ENCODE peak calls at places on chromosomes 3 and 15, in seven cellular contexts. One of them, this sample, is unnamed.

GRCh38 chr15:91431041-91431715 is 331.1 kb downstream of the SV2B start:
- DNase-seq in A549: no peak
- DNase-seq in CD8-positive, alpha-beta T cell: no peak
- DNase-seq in lung: no peak
- DNase-seq in colonic mucosa: no peak
- DNase-seq in right cardiac atrium: no peak
- DNase-seq in uterus: no peak
- DNase-seq in this sample: no peak

GRCh38 chr3:172177046-172177445 is 137.7 kb downstream of the FNDC3B start:
- DNase-seq in A549: no peak
- DNase-seq in CD8-positive, alpha-beta T cell: no peak
- DNase-seq in lung: no peak
- DNase-seq in colonic mucosa: no peak
- DNase-seq in right cardiac atrium: no peak
- DNase-seq in uterus: no peak
- DNase-seq in this sample: peak; percentile 72

GRCh38 chr3:73228000-73228399 is 166.5 kb downstream of the EBLN2 start:
- DNase-seq in A549: no peak
- DNase-seq in CD8-positive, alpha-beta T cell: no peak
- DNase-seq in lung: no peak
- DNase-seq in colonic mucosa: no peak
- DNase-seq in right cardiac atrium: no peak
- DNase-seq in uterus: no peak
- DNase-seq in this sample: no peak

GRCh38 chr15:36527512-36528162 is 51.8 kb upstream of the CDIN1 start:
- DNase-seq in A549: no peak
- DNase-seq in CD8-positive, alpha-beta T cell: no peak
- DNase-seq in lung: no peak
- DNase-seq in colonic mucosa: no peak
- DNase-seq in right cardiac atrium: no peak
- DNase-seq in uterus: no peak
- DNase-seq in this sample: peak; percentile 52

GRCh38 chr3:14428087-14429067 is 26.0 kb downstream of the SLC6A6 start:
- DNase-seq in A549: no peak
- DNase-seq in CD8-positive, alpha-beta T cell: no peak
- DNase-seq in lung: no peak
- DNase-seq in colonic mucosa: no peak
- DNase-seq in right cardiac atrium: peak; percentile 74
- DNase-seq in uterus: no peak
- DNase-seq in this sample: no peak

GRCh38 chr15:60376677-60377095 is 21.1 kb downstream of the ANXA2 start:
- DNase-seq in A549: peak; percentile 57
- DNase-seq in CD8-positive, alpha-beta T cell: no peak
- DNase-seq in lung: peak; percentile 36
- DNase-seq in colonic mucosa: no peak
- DNase-seq in right cardiac atrium: no peak
- DNase-seq in uterus: no peak
- DNase-seq in this sample: no peak

GRCh38 chr15:64923546-64923945 is 11.8 kb downstream of the ANKDD1A start:
- DNase-seq in A549: no peak
- DNase-seq in CD8-positive, alpha-beta T cell: no peak
- DNase-seq in lung: no peak
- DNase-seq in colonic mucosa: no peak
- DNase-seq in right cardiac atrium: no peak
- DNase-seq in uterus: no peak
- DNase-seq in this sample: no peak

GRCh38 chr3:169929830-169930519 is 18.6 kb downstream of the SAMD7 start:
- DNase-seq in A549: no peak
- DNase-seq in CD8-positive, alpha-beta T cell: no peak
- DNase-seq in lung: no peak
- DNase-seq in colonic mucosa: no peak
- DNase-seq in right cardiac atrium: no peak
- DNase-seq in uterus: no peak
- DNase-seq in this sample: peak; percentile 22

GRCh38 chr3:172201136-172201989 is 162.0 kb downstream of the FNDC3B start:
- DNase-seq in A549: peak; percentile 46
- DNase-seq in CD8-positive, alpha-beta T cell: no peak
- DNase-seq in lung: peak; percentile 70
- DNase-seq in colonic mucosa: peak; percentile 73
- DNase-seq in right cardiac atrium: peak; percentile 94
- DNase-seq in uterus: peak; percentile 75
- DNase-seq in this sample: peak; percentile 83

GRCh38 chr3:95752199-95752598 is 1062.2 kb upstream of the EPHA6 start:
- DNase-seq in A549: no peak
- DNase-seq in CD8-positive, alpha-beta T cell: no peak
- DNase-seq in lung: no peak
- DNase-seq in colonic mucosa: no peak
- DNase-seq in right cardiac atrium: no peak
- DNase-seq in uterus: no peak
- DNase-seq in this sample: no peak

GRCh38 chr3:42055291-42055690 is 35.9 kb upstream of the TRAK1 start:
- DNase-seq in A549: no peak
- DNase-seq in CD8-positive, alpha-beta T cell: no peak
- DNase-seq in lung: no peak
- DNase-seq in colonic mucosa: no peak
- DNase-seq in right cardiac atrium: no peak
- DNase-seq in uterus: no peak
- DNase-seq in this sample: no peak

GRCh38 chr3:50204804-50205718 is at the start of gene SLC38A3:
- DNase-seq in A549: no peak
- DNase-seq in CD8-positive, alpha-beta T cell: no peak
- DNase-seq in lung: no peak
- DNase-seq in colonic mucosa: no peak
- DNase-seq in right cardiac atrium: peak; percentile 69
- DNase-seq in uterus: no peak
- DNase-seq in this sample: no peak
- H3K27ac ChIP-seq in A549: no peak within 1 kb of the TSS
- H3K27ac ChIP-seq in CD8-positive, alpha-beta T cell: no peak within 1 kb of the TSS
- H3K27ac ChIP-seq in lung: peak within 1 kb of the TSS; percentile 43
- H3K27ac ChIP-seq in colonic mucosa: no peak within 1 kb of the TSS
- H3K27ac ChIP-seq in right cardiac atrium: peak within 1 kb of the TSS; percentile 61
- H3K27ac ChIP-seq in uterus: no peak within 1 kb of the TSS
- H3K27ac ChIP-seq in this sample: no peak within 1 kb of the TSS

GRCh38 chr3:124814620-124815421 is 72.3 kb downstream of the ITGB5 start:
- DNase-seq in A549: peak; percentile 74
- DNase-seq in CD8-positive, alpha-beta T cell: no peak
- DNase-seq in lung: no peak
- DNase-seq in colonic mucosa: peak; percentile 69
- DNase-seq in right cardiac atrium: no peak
- DNase-seq in uterus: no peak
- DNase-seq in this sample: no peak

GRCh38 chr3:124817079-124817478 is 70.1 kb downstream of the ITGB5 start:
- DNase-seq in A549: no peak
- DNase-seq in CD8-positive, alpha-beta T cell: no peak
- DNase-seq in lung: no peak
- DNase-seq in colonic mucosa: no peak
- DNase-seq in right cardiac atrium: no peak
- DNase-seq in uterus: no peak
- DNase-seq in this sample: no peak

GRCh38 chr3:124821356-124821755 is 65.8 kb downstream of the ITGB5 start:
- DNase-seq in A549: no peak
- DNase-seq in CD8-positive, alpha-beta T cell: no peak
- DNase-seq in lung: no peak
- DNase-seq in colonic mucosa: no peak
- DNase-seq in right cardiac atrium: no peak
- DNase-seq in uterus: no peak
- DNase-seq in this sample: no peak

GRCh38 chr3:124816206-124816605 is 71.0 kb downstream of the ITGB5 start:
- DNase-seq in A549: no peak
- DNase-seq in CD8-positive, alpha-beta T cell: no peak
- DNase-seq in lung: no peak
- DNase-seq in colonic mucosa: no peak
- DNase-seq in right cardiac atrium: no peak
- DNase-seq in uterus: no peak
- DNase-seq in this sample: no peak

DNA sequence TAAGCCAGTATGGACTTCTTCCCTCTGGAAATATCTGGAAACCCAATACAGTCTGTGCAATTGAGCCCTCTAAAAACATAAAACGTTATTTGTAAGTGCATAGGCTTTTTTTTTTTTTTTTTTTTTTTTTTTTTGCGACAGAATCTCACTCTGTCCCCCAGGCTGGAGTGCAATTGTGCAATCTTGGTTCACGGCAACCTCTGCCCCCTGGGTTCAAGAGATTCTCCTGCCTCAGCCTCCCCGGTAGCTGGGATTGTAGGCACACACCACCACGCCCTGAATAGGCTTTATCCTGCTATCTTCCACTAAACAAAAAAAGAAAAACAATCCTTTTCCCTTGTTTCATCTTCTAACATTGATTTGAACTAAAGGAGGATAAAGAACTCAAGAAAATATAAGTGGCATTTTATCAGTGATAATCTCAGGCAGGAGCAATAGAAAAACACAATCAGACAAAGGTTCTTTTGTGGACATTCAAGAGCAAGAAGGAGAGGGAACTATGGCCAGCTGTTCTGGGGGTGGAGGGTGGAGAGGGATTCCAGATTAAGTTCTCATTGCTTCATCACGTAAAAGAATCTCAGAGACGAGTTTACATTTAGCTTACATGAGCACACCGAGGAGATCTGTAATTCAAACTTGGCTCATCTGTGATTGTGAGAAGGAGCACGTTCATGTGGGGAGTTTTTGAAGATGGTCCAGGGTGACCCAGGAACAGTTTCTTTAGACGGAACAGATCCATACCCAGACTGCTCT is 68.6 kb downstream of the ITGB5 start:
- DNase-seq in A549: no peak
- DNase-seq in CD8-positive, alpha-beta T cell: no peak
- DNase-seq in lung: no peak
- DNase-seq in colonic mucosa: no peak
- DNase-seq in right cardiac atrium: no peak
- DNase-seq in uterus: no peak
- DNase-seq in this sample: no peak
- H3K27ac ChIP-seq in A549: no peak overlapping the region
- H3K27ac ChIP-seq in CD8-positive, alpha-beta T cell: no peak overlapping the region
- H3K27ac ChIP-seq in lung: no peak overlapping the region
- H3K27ac ChIP-seq in colonic mucosa: no peak overlapping the region
- H3K27ac ChIP-seq in right cardiac atrium: peak overlapping the region; percentile 2
- H3K27ac ChIP-seq in uterus: peak overlapping the region; percentile 23
- H3K27ac ChIP-seq in this sample: no peak overlapping the region

GRCh38 chr3:125234831-125235230 is 22.3 kb upstream of the SLC12A8 start:
- DNase-seq in A549: no peak
- DNase-seq in CD8-positive, alpha-beta T cell: no peak
- DNase-seq in lung: no peak
- DNase-seq in colonic mucosa: no peak
- DNase-seq in right cardiac atrium: no peak
- DNase-seq in uterus: no peak
- DNase-seq in this sample: no peak

GRCh38 chr3:125232394-125232793 is 19.8 kb upstream of the SLC12A8 start:
- DNase-seq in A549: no peak
- DNase-seq in CD8-positive, alpha-beta T cell: no peak
- DNase-seq in lung: no peak
- DNase-seq in colonic mucosa: no peak
- DNase-seq in right cardiac atrium: no peak
- DNase-seq in uterus: no peak
- DNase-seq in this sample: no peak

GRCh38 chr3:125238759-125239158 is 26.2 kb upstream of the SLC12A8 start:
- DNase-seq in A549: no peak
- DNase-seq in CD8-positive, alpha-beta T cell: no peak
- DNase-seq in lung: no peak
- DNase-seq in colonic mucosa: no peak
- DNase-seq in right cardiac atrium: no peak
- DNase-seq in uterus: no peak
- DNase-seq in this sample: no peak

GRCh38 chr3:125240496-125240895 is 27.9 kb upstream of the SLC12A8 start:
- DNase-seq in A549: no peak
- DNase-seq in CD8-positive, alpha-beta T cell: no peak
- DNase-seq in lung: peak; percentile 40
- DNase-seq in colonic mucosa: no peak
- DNase-seq in right cardiac atrium: peak; percentile 47
- DNase-seq in uterus: no peak
- DNase-seq in this sample: no peak

DNA sequence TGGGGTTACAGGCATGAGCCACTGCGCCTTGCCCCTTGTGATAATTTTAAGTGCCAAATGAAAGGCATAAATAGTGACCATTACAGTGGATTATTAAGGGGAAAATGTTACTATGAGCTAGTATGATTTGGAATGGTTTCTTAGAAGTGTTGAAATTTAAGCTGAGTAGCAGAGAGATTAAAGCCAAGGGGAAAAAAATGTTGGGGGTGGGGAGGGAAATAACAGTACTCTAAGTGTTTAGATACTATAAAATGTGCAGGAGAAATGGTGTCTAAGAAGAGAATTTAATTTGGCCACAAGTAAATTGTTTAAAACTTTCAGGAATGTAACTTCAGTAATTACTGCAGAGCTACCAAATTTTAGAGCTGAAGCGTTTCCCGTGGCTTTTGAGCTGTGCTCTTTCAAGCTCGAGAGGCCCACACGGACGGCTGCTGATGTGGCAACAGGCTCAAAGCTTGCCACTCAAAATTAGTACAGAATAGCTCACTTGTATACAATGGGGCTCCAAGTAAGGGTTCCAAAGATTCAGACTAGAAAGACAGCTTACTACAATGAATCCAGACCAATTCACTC is 23.9 kb upstream of the SLC12A8 start:
- DNase-seq in A549: no peak
- DNase-seq in CD8-positive, alpha-beta T cell: no peak
- DNase-seq in lung: no peak
- DNase-seq in colonic mucosa: no peak
- DNase-seq in right cardiac atrium: peak; percentile 63
- DNase-seq in uterus: no peak
- DNase-seq in this sample: no peak
- H3K27ac ChIP-seq in A549: no peak overlapping the region
- H3K27ac ChIP-seq in CD8-positive, alpha-beta T cell: no peak overlapping the region
- H3K27ac ChIP-seq in lung: no peak overlapping the region
- H3K27ac ChIP-seq in colonic mucosa: no peak overlapping the region
- H3K27ac ChIP-seq in right cardiac atrium: no peak overlapping the region
- H3K27ac ChIP-seq in uterus: no peak overlapping the region
- H3K27ac ChIP-seq in this sample: no peak overlapping the region

DNA sequence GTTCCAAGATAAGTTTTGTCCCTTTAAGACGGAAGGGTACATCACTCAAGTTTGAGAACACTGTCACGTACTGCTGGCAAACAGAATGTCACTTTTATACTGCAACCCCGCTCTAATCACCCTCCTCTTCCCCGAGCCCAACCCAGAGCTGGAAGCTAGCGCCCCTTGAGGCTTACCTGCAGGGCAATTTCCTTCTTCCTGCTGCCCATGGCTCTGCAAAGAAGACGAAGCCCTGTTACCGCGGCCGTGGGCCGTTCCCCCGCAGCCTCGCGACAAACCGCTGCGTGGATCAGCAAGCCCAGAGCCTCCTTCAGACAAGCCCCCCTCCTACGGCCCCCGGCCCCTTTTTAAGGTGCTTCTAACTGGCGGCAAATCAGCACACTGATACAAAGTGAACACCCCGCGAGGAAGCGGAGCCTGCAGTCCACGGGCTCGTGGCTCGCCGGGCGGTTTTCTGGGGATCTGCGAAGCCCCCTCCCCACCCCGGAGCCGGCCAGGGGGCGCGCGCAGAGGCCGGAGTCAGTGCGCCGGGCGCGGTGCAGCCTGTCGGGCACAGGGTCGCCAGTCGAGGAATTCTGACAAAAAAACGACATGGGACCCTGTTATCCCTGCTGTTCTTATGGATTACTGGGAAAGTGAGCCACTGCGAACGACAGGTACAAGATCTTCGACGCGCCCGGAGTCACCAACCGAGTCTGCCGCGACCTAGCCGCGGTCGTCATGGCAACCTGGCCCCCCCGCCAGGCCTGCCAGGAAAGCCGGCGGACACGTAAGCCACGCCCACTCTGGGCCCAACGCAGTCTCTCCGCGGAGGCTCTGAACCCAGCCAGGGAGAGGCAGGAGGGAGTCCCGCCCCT is at the start of gene NME9:
- DNase-seq in A549: peak; percentile 87
- DNase-seq in CD8-positive, alpha-beta T cell: peak; percentile 93
- DNase-seq in lung: peak; percentile 87
- DNase-seq in colonic mucosa: peak; percentile 87
- DNase-seq in right cardiac atrium: peak; percentile 97
- DNase-seq in uterus: peak; percentile 82
- DNase-seq in this sample: peak; percentile 85
- H3K27ac ChIP-seq in A549: peak within 1 kb of the TSS; percentile 76
- H3K27ac ChIP-seq in CD8-positive, alpha-beta T cell: peak within 1 kb of the TSS; percentile 74
- H3K27ac ChIP-seq in lung: no peak within 1 kb of the TSS
- H3K27ac ChIP-seq in colonic mucosa: no peak within 1 kb of the TSS
- H3K27ac ChIP-seq in right cardiac atrium: peak within 1 kb of the TSS; percentile 4
- H3K27ac ChIP-seq in uterus: peak within 1 kb of the TSS; percentile 46
- H3K27ac ChIP-seq in this sample: no peak within 1 kb of the TSS